ENCODE peak calls at places on chromosomes 6 and 20, in ten cellular contexts. V, T, Z, S, G, B, I, P, M and J are unnamed samples.

GRCh38 chr20:24783631-24784492 is 165.2 kb upstream of the CST7 start:
- DNase-seq in V (peak; percentile 41), T (no peak), Z (no peak), S (no peak), G (no peak), B (no peak), I (no peak), P (no peak), M (peak; percentile 38), J (peak; percentile 30)

GRCh38 chr20:45919951-45920794 is 8.2 kb upstream of the PLTP start:
- DNase-seq in V (no peak), T (no peak), Z (no peak), S (no peak), G (peak; percentile 52), B (no peak), I (peak; percentile 80), P (no peak), M (no peak), J (no peak)

GRCh38 chr6:134240664-134241431 is 77.1 kb downstream of the SGK1 start:
- DNase-seq in V (no peak), T (no peak), Z (no peak), S (no peak), G (no peak), B (peak; percentile 71), I (no peak), P (peak; percentile 68), M (peak; percentile 53), J (peak; percentile 85)

GRCh38 chr6:156655267-156655918 is 121.8 kb upstream of the ARID1B start:
- DNase-seq in V (no peak), T (no peak), Z (no peak), S (no peak), G (no peak), B (no peak), I (no peak), P (no peak), M (no peak), J (no peak)

GRCh38 chr20:62571667-62572344 is 70.5 kb upstream of the SLCO4A1 start:
- DNase-seq in V (no peak), T (no peak), Z (no peak), S (peak; percentile 35), G (no peak), B (no peak), I (no peak), P (no peak), M (no peak), J (no peak)

GRCh38 chr20:18001131-18001921 is 32.5 kb downstream of the MGME1 start:
- DNase-seq in V (no peak), T (peak; percentile 69), Z (no peak), S (no peak), G (peak; percentile 74), B (peak; percentile 91), I (no peak), P (peak; percentile 67), M (peak; percentile 44), J (no peak)

GRCh38 chr6:3061501-3061941 is 6.8 kb upstream of the RIPK1 start:
- DNase-seq in V (no peak), T (no peak), Z (no peak), S (no peak), G (no peak), B (no peak), I (no peak), P (no peak), M (no peak), J (no peak)

GRCh38 chr6:44704240-44705150 is 317.0 kb downstream of the CDC5L start:
- DNase-seq in V (peak; percentile 20), T (no peak), Z (no peak), S (no peak), G (no peak), B (no peak), I (no peak), P (no peak), M (no peak), J (no peak)

GRCh38 chr6:53588816-53589509 is 44.1 kb upstream of the GCLC start:
- DNase-seq in V (no peak), T (no peak), Z (no peak), S (no peak), G (no peak), B (no peak), I (no peak), P (no peak), M (no peak), J (no peak)

GRCh38 chr6:38603492-38603891 is 36.2 kb downstream of the BTBD9 start:
- DNase-seq in V (no peak), T (no peak), Z (no peak), S (no peak), G (no peak), B (no peak), I (no peak), P (no peak), M (no peak), J (no peak)

GRCh38 chr6:38604700-38605099 is 35.0 kb downstream of the BTBD9 start:
- DNase-seq in V (no peak), T (no peak), Z (no peak), S (no peak), G (no peak), B (no peak), I (no peak), P (no peak), M (no peak), J (no peak)

GRCh38 chr6:38599261-38599660 is 40.5 kb downstream of the BTBD9 start:
- DNase-seq in V (no peak), T (no peak), Z (no peak), S (no peak), G (no peak), B (no peak), I (no peak), P (no peak), M (no peak), J (no peak)

GRCh38 chr6:38599966-38600550 is 39.7 kb downstream of the BTBD9 start:
- DNase-seq in V (no peak), T (no peak), Z (no peak), S (no peak), G (no peak), B (no peak), I (no peak), P (no peak), M (no peak), J (no peak)

GRCh38 chr6:38603966-38604365 is 35.8 kb downstream of the BTBD9 start:
- DNase-seq in V (no peak), T (no peak), Z (no peak), S (no peak), G (no peak), B (no peak), I (no peak), P (no peak), M (no peak), J (no peak)
- TF ChIP-seq POLR2A in V (no peak), T (no peak), Z (no peak), S (no peak), G (no peak), B (no peak), I (no peak), P (no peak), M (no peak), J (no peak)

GRCh38 chr20:50393990-50394561 is 116.1 kb upstream of the PTPN1 start:
- DNase-seq in V (no peak), T (no peak), Z (no peak), S (no peak), G (no peak), B (no peak), I (no peak), P (no peak), M (no peak), J (no peak)

GRCh38 chr20:50395914-50396488 is 114.2 kb upstream of the PTPN1 start:
- DNase-seq in V (no peak), T (no peak), Z (no peak), S (no peak), G (no peak), B (no peak), I (no peak), P (no peak), M (no peak), J (no peak)

GRCh38 chr20:50396623-50397022 is 113.6 kb upstream of the PTPN1 start:
- DNase-seq in V (no peak), T (no peak), Z (no peak), S (no peak), G (no peak), B (no peak), I (no peak), P (no peak), M (no peak), J (no peak)

GRCh38 chr20:50394569-50394968 is 115.6 kb upstream of the PTPN1 start:
- DNase-seq in V (no peak), T (no peak), Z (no peak), S (no peak), G (no peak), B (no peak), I (no peak), P (no peak), M (no peak), J (no peak)

DNA sequence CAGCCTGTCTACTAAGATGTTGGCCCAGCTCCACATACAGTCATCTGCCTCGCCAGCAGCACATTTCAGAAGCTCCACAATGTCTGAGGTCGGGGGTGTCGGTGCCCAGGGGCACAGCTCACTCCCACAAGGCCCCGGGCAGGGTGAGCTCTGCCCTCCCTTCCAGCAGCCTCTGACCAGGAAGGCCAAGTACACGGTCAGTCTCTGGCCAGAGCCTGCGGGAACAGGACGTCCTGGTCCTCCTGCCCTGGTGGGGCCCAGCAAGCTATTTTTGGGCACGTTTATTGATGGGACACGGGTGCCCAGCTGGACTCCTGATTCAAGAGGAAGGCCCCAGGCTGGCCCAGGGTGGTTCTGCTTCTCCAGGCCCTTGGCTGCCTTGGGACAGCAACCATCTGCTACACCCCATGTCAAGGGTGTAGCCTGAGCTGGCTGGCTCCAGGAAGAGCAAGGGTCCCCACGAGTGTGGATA is 114.9 kb upstream of the PTPN1 start:
- DNase-seq in V (no peak), T (no peak), Z (no peak), S (no peak), G (peak; percentile 71), B (peak; percentile 95), I (no peak), P (peak; percentile 86), M (peak; percentile 62), J (no peak)
- TF ChIP-seq POLR2A in V (no peak), T (no peak), Z (no peak), S (no peak), G (peak; percentile 34), B (peak; percentile 70), I (no peak), P (no peak), M (no peak), J (no peak)

GRCh38 chr6:11322252-11322885 is 89.9 kb upstream of the NEDD9 start:
- DNase-seq in V (no peak), T (no peak), Z (no peak), S (no peak), G (no peak), B (no peak), I (no peak), P (no peak), M (no peak), J (no peak)
- TF ChIP-seq POLR2A in V (no peak), T (no peak), Z (no peak), S (no peak), G (no peak), B (no peak), I (no peak), P (no peak), M (no peak), J (no peak)

DNA sequence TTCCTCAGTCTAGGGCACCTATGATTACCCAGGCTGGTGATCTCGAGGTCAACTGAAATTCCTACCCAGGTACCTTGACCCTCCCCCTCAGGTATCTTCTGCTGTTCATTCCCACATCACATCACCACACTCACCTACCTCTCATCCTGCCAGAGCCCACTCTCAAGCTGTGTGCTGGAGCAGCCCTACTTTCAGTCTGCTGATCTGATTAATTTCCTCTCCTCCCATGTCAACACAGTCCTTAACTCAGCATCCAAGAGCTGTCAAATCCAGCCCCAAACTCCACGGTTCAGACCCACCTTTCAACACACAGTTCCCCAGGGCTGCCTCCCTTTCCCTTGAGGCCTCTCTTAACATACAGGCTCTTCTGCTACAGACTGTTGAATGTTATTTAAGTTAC is 42.4 kb downstream of the EZR start:
- DNase-seq in V (no peak), T (no peak), Z (no peak), S (no peak), G (no peak), B (no peak), I (no peak), P (no peak), M (no peak), J (no peak)
- TF ChIP-seq POLR2A in V (peak; percentile 48), T (no peak), Z (no peak), S (no peak), G (no peak), B (no peak), I (no peak), P (no peak), M (no peak), J (no peak)